ENCODE peak calls at places on chromosomes 6 and 20, in nine cellular contexts. N, G, C, M, Y, Q, Z, E and T are unnamed samples.

GRCh38 chr20:36010745-36011326 is 42.4 kb downstream of the CNBD2 start:
- DNase-seq in N (no peak), G (no peak), C (no peak), M (no peak), Y (no peak), Q (no peak), Z (no peak), E (no peak), T (no peak)

GRCh38 chr20:3383878-3384495 is 23.5 kb downstream of the DNAAF9 start:
- DNase-seq in N (no peak), G (no peak), C (no peak), M (no peak), Y (peak), Q (no peak), Z (no peak), E (no peak), T (no peak)

GRCh38 chr20:1626528-1627192 is 6.9 kb upstream of the SIRPB1 start:
- DNase-seq in N (no peak), G (no peak), C (no peak), M (no peak), Y (no peak), Q (no peak), Z (no peak), E (no peak), T (no peak)

GRCh38 chr6:106749611-106750010 is 120.2 kb downstream of the QRSL1 start:
- DNase-seq in N (no peak), G (no peak), C (no peak), M (no peak), Y (no peak), Q (no peak), Z (no peak), E (no peak), T (no peak)

GRCh38 chr6:170192905-170193304 is 98.0 kb downstream of the DLL1 start:
- DNase-seq in N (no peak), G (no peak), C (no peak), M (no peak), Y (no peak), Q (no peak), Z (no peak), E (no peak), T (no peak)

GRCh38 chr6:107114872-107115694 is at the start of gene BEND3:
- DNase-seq in N (no peak), G (peak), C (peak), M (no peak), Y (peak), Q (no peak), Z (peak), E (peak), T (no peak)

GRCh38 chr20:38806855-38807655 is 1.6 kb downstream of the PPP1R16B start:
- DNase-seq in N (no peak), G (peak), C (no peak), M (no peak), Y (peak), Q (no peak), Z (no peak), E (no peak), T (no peak)

GRCh38 chr6:12348530-12349511 is 58.7 kb downstream of the EDN1 start:
- DNase-seq in N (peak), G (no peak), C (no peak), M (no peak), Y (no peak), Q (no peak), Z (no peak), E (no peak), T (no peak)

GRCh38 chr6:69795469-69796080 is 1.2 kb downstream of the LMBRD1 start:
- DNase-seq in N (no peak), G (no peak), C (no peak), M (no peak), Y (no peak), Q (no peak), Z (no peak), E (no peak), T (no peak)

GRCh38 chr20:25242231-25242630 is 5.7 kb upstream of the PYGB start:
- DNase-seq in N (no peak), G (no peak), C (no peak), M (no peak), Y (no peak), Q (no peak), Z (no peak), E (no peak), T (no peak)

GRCh38 chr6:37638414-37639079 is 59.1 kb downstream of the MDGA1 start:
- DNase-seq in N (peak), G (no peak), C (no peak), M (no peak), Y (no peak), Q (no peak), Z (no peak), E (no peak), T (no peak)

GRCh38 chr20:3733119-3733995 is 872 bp downstream of the HSPA12B start:
- DNase-seq in N (no peak), G (no peak), C (no peak), M (no peak), Y (no peak), Q (no peak), Z (no peak), E (no peak), T (no peak)

GRCh38 chr6:81909981-81910910 is 157.8 kb upstream of the TENT5A start:
- DNase-seq in N (no peak), G (no peak), C (no peak), M (no peak), Y (no peak), Q (no peak), Z (no peak), E (no peak), T (no peak)